ENCODE peak calls at places on chromosomes 1 and 21, in ten cellular contexts. One of them, this sample, is unnamed.

GRCh38 chr1:107664882-107665871 is 299.8 kb downstream of the VAV3 start:
- DNase-seq in T-helper 2 cell: no peak
- DNase-seq in MCF 10A: no peak
- DNase-seq in NCI-H446: no peak
- DNase-seq in stimulated activated CD4-positive, alpha-beta T cell treated with anti-CD3 and anti-CD28 coated beads, Interleukin-12 subunit alpha, Interleukin-12 subunit beta, amount 100 ng/mL, for 48 hours: no peak
- DNase-seq in T-helper 9 cell: no peak
- DNase-seq in foreskin melanocyte: peak
- DNase-seq in COR-L47: no peak
- DNase-seq in activated T-helper 2 cell treated with anti-CD3 and anti-CD28 coated beads, Interferon-gamma antibody, Interleukin-2, Interleukin-4, amounts not matched to agents 10 μg/mL and 5 μg/mL and 100 μg/mL, durations not matched to agents 14 hours and 24 hours and 36 hours: no peak
- DNase-seq in amniotic stem cell: no peak
- DNase-seq in this sample: no peak

GRCh38 chr1:27360159-27361043 is 6.4 kb downstream of the MAP3K6 start:
- DNase-seq in activated T-helper 2 cell treated with anti-CD3 and anti-CD28 coated beads, Interferon-gamma antibody, Interleukin-2, Interleukin-4, amounts not matched to agents 10 μg/mL and 5 μg/mL and 100 μg/mL, durations not matched to agents 14 hours and 24 hours and 36 hours: no peak
- DNase-seq in MCF 10A: no peak
- DNase-seq in amniotic stem cell: no peak
- DNase-seq in stimulated activated CD4-positive, alpha-beta T cell treated with anti-CD3 and anti-CD28 coated beads, Interleukin-12 subunit alpha, Interleukin-12 subunit beta, amount 100 ng/mL, for 48 hours: no peak
- DNase-seq in foreskin melanocyte: no peak
- DNase-seq in T-helper 9 cell: peak
- DNase-seq in NCI-H446: no peak
- DNase-seq in COR-L47: no peak
- DNase-seq in T-helper 2 cell: peak
- DNase-seq in this sample: no peak

GRCh38 chr1:5637171-5637570 is 355.1 kb downstream of the NPHP4 start:
- DNase-seq in NCI-H446: peak
- DNase-seq in stimulated activated CD4-positive, alpha-beta T cell treated with anti-CD3 and anti-CD28 coated beads, Interleukin-12 subunit alpha, Interleukin-12 subunit beta, amount 100 ng/mL, for 48 hours: no peak
- DNase-seq in MCF 10A: peak
- DNase-seq in COR-L47: peak
- DNase-seq in foreskin melanocyte: peak
- DNase-seq in amniotic stem cell: no peak
- DNase-seq in T-helper 9 cell: peak
- DNase-seq in activated T-helper 2 cell treated with anti-CD3 and anti-CD28 coated beads, Interferon-gamma antibody, Interleukin-2, Interleukin-4, amounts not matched to agents 10 μg/mL and 5 μg/mL and 100 μg/mL, durations not matched to agents 14 hours and 24 hours and 36 hours: no peak
- DNase-seq in T-helper 2 cell: peak
- DNase-seq in this sample: peak

GRCh38 chr1:15574741-15575140 is 10.1 kb downstream of the AGMAT start:
- DNase-seq in stimulated activated CD4-positive, alpha-beta T cell treated with anti-CD3 and anti-CD28 coated beads, Interleukin-12 subunit alpha, Interleukin-12 subunit beta, amount 100 ng/mL, for 48 hours: no peak
- DNase-seq in foreskin melanocyte: no peak
- DNase-seq in T-helper 9 cell: no peak
- DNase-seq in activated T-helper 2 cell treated with anti-CD3 and anti-CD28 coated beads, Interferon-gamma antibody, Interleukin-2, Interleukin-4, amounts not matched to agents 10 μg/mL and 5 μg/mL and 100 μg/mL, durations not matched to agents 14 hours and 24 hours and 36 hours: no peak
- DNase-seq in MCF 10A: no peak
- DNase-seq in T-helper 2 cell: no peak
- DNase-seq in amniotic stem cell: no peak
- DNase-seq in NCI-H446: no peak
- DNase-seq in COR-L47: no peak
- DNase-seq in this sample: no peak

GRCh38 chr1:79638382-79638781 is 631.9 kb upstream of the ADGRL4 start:
- DNase-seq in COR-L47: no peak
- DNase-seq in stimulated activated CD4-positive, alpha-beta T cell treated with anti-CD3 and anti-CD28 coated beads, Interleukin-12 subunit alpha, Interleukin-12 subunit beta, amount 100 ng/mL, for 48 hours: no peak
- DNase-seq in foreskin melanocyte: no peak
- DNase-seq in activated T-helper 2 cell treated with anti-CD3 and anti-CD28 coated beads, Interferon-gamma antibody, Interleukin-2, Interleukin-4, amounts not matched to agents 10 μg/mL and 5 μg/mL and 100 μg/mL, durations not matched to agents 14 hours and 24 hours and 36 hours: no peak
- DNase-seq in T-helper 2 cell: no peak
- DNase-seq in MCF 10A: no peak
- DNase-seq in NCI-H446: no peak
- DNase-seq in amniotic stem cell: no peak
- DNase-seq in T-helper 9 cell: no peak
- DNase-seq in this sample: no peak

GRCh38 chr1:78004719-78005346 is at the start of gene DNAJB4:
- DNase-seq in foreskin melanocyte: peak
- DNase-seq in COR-L47: no peak
- DNase-seq in amniotic stem cell: peak
- DNase-seq in T-helper 9 cell: peak
- DNase-seq in stimulated activated CD4-positive, alpha-beta T cell treated with anti-CD3 and anti-CD28 coated beads, Interleukin-12 subunit alpha, Interleukin-12 subunit beta, amount 100 ng/mL, for 48 hours: peak
- DNase-seq in NCI-H446: peak
- DNase-seq in T-helper 2 cell: peak
- DNase-seq in activated T-helper 2 cell treated with anti-CD3 and anti-CD28 coated beads, Interferon-gamma antibody, Interleukin-2, Interleukin-4, amounts not matched to agents 10 μg/mL and 5 μg/mL and 100 μg/mL, durations not matched to agents 14 hours and 24 hours and 36 hours: peak
- DNase-seq in MCF 10A: peak
- DNase-seq in this sample: peak

GRCh38 chr1:69409731-69410456 is 157.8 kb upstream of the LRRC7 start:
- DNase-seq in stimulated activated CD4-positive, alpha-beta T cell treated with anti-CD3 and anti-CD28 coated beads, Interleukin-12 subunit alpha, Interleukin-12 subunit beta, amount 100 ng/mL, for 48 hours: no peak
- DNase-seq in foreskin melanocyte: no peak
- DNase-seq in activated T-helper 2 cell treated with anti-CD3 and anti-CD28 coated beads, Interferon-gamma antibody, Interleukin-2, Interleukin-4, amounts not matched to agents 10 μg/mL and 5 μg/mL and 100 μg/mL, durations not matched to agents 14 hours and 24 hours and 36 hours: no peak
- DNase-seq in NCI-H446: no peak
- DNase-seq in MCF 10A: no peak
- DNase-seq in T-helper 2 cell: no peak
- DNase-seq in T-helper 9 cell: no peak
- DNase-seq in amniotic stem cell: no peak
- DNase-seq in COR-L47: no peak
- DNase-seq in this sample: no peak

GRCh38 chr1:6956488-6957159 is 171.4 kb downstream of the CAMTA1 start:
- DNase-seq in stimulated activated CD4-positive, alpha-beta T cell treated with anti-CD3 and anti-CD28 coated beads, Interleukin-12 subunit alpha, Interleukin-12 subunit beta, amount 100 ng/mL, for 48 hours: no peak
- DNase-seq in activated T-helper 2 cell treated with anti-CD3 and anti-CD28 coated beads, Interferon-gamma antibody, Interleukin-2, Interleukin-4, amounts not matched to agents 10 μg/mL and 5 μg/mL and 100 μg/mL, durations not matched to agents 14 hours and 24 hours and 36 hours: no peak
- DNase-seq in amniotic stem cell: no peak
- DNase-seq in MCF 10A: no peak
- DNase-seq in T-helper 2 cell: no peak
- DNase-seq in T-helper 9 cell: no peak
- DNase-seq in foreskin melanocyte: peak
- DNase-seq in COR-L47: no peak
- DNase-seq in NCI-H446: no peak
- DNase-seq in this sample: no peak

GRCh38 chr1:30042438-30043147 is 680.8 kb downstream of the MATN1 start:
- DNase-seq in amniotic stem cell: no peak
- DNase-seq in foreskin melanocyte: no peak
- DNase-seq in T-helper 9 cell: no peak
- DNase-seq in activated T-helper 2 cell treated with anti-CD3 and anti-CD28 coated beads, Interferon-gamma antibody, Interleukin-2, Interleukin-4, amounts not matched to agents 10 μg/mL and 5 μg/mL and 100 μg/mL, durations not matched to agents 14 hours and 24 hours and 36 hours: no peak
- DNase-seq in MCF 10A: no peak
- DNase-seq in stimulated activated CD4-positive, alpha-beta T cell treated with anti-CD3 and anti-CD28 coated beads, Interleukin-12 subunit alpha, Interleukin-12 subunit beta, amount 100 ng/mL, for 48 hours: no peak
- DNase-seq in COR-L47: no peak
- DNase-seq in NCI-H446: no peak
- DNase-seq in T-helper 2 cell: no peak
- DNase-seq in this sample: no peak

GRCh38 chr1:202439308-202439707 is 90.8 kb downstream of the PPP1R12B start:
- DNase-seq in MCF 10A: no peak
- DNase-seq in T-helper 2 cell: no peak
- DNase-seq in NCI-H446: no peak
- DNase-seq in stimulated activated CD4-positive, alpha-beta T cell treated with anti-CD3 and anti-CD28 coated beads, Interleukin-12 subunit alpha, Interleukin-12 subunit beta, amount 100 ng/mL, for 48 hours: no peak
- DNase-seq in T-helper 9 cell: no peak
- DNase-seq in amniotic stem cell: no peak
- DNase-seq in COR-L47: no peak
- DNase-seq in foreskin melanocyte: no peak
- DNase-seq in activated T-helper 2 cell treated with anti-CD3 and anti-CD28 coated beads, Interferon-gamma antibody, Interleukin-2, Interleukin-4, amounts not matched to agents 10 μg/mL and 5 μg/mL and 100 μg/mL, durations not matched to agents 14 hours and 24 hours and 36 hours: no peak
- DNase-seq in this sample: no peak

GRCh38 chr1:40844079-40844478 is 18.1 kb downstream of the CITED4 start:
- DNase-seq in activated T-helper 2 cell treated with anti-CD3 and anti-CD28 coated beads, Interferon-gamma antibody, Interleukin-2, Interleukin-4, amounts not matched to agents 10 μg/mL and 5 μg/mL and 100 μg/mL, durations not matched to agents 14 hours and 24 hours and 36 hours: no peak
- DNase-seq in MCF 10A: no peak
- DNase-seq in T-helper 9 cell: no peak
- DNase-seq in NCI-H446: no peak
- DNase-seq in stimulated activated CD4-positive, alpha-beta T cell treated with anti-CD3 and anti-CD28 coated beads, Interleukin-12 subunit alpha, Interleukin-12 subunit beta, amount 100 ng/mL, for 48 hours: no peak
- DNase-seq in T-helper 2 cell: no peak
- DNase-seq in COR-L47: no peak
- DNase-seq in foreskin melanocyte: no peak
- DNase-seq in amniotic stem cell: no peak
- DNase-seq in this sample: no peak

GRCh38 chr1:174036798-174037197 is 14.6 kb upstream of the RC3H1 start:
- DNase-seq in foreskin melanocyte: no peak
- DNase-seq in NCI-H446: no peak
- DNase-seq in T-helper 2 cell: no peak
- DNase-seq in amniotic stem cell: no peak
- DNase-seq in MCF 10A: no peak
- DNase-seq in activated T-helper 2 cell treated with anti-CD3 and anti-CD28 coated beads, Interferon-gamma antibody, Interleukin-2, Interleukin-4, amounts not matched to agents 10 μg/mL and 5 μg/mL and 100 μg/mL, durations not matched to agents 14 hours and 24 hours and 36 hours: no peak
- DNase-seq in COR-L47: no peak
- DNase-seq in stimulated activated CD4-positive, alpha-beta T cell treated with anti-CD3 and anti-CD28 coated beads, Interleukin-12 subunit alpha, Interleukin-12 subunit beta, amount 100 ng/mL, for 48 hours: no peak
- DNase-seq in T-helper 9 cell: no peak
- DNase-seq in this sample: no peak

GRCh38 chr1:220902916-220903315 is 23.7 kb downstream of the HLX start:
- DNase-seq in foreskin melanocyte: no peak
- DNase-seq in MCF 10A: peak
- DNase-seq in stimulated activated CD4-positive, alpha-beta T cell treated with anti-CD3 and anti-CD28 coated beads, Interleukin-12 subunit alpha, Interleukin-12 subunit beta, amount 100 ng/mL, for 48 hours: no peak
- DNase-seq in COR-L47: no peak
- DNase-seq in activated T-helper 2 cell treated with anti-CD3 and anti-CD28 coated beads, Interferon-gamma antibody, Interleukin-2, Interleukin-4, amounts not matched to agents 10 μg/mL and 5 μg/mL and 100 μg/mL, durations not matched to agents 14 hours and 24 hours and 36 hours: no peak
- DNase-seq in NCI-H446: no peak
- DNase-seq in amniotic stem cell: no peak
- DNase-seq in T-helper 2 cell: no peak
- DNase-seq in T-helper 9 cell: no peak
- DNase-seq in this sample: no peak

GRCh38 chr1:114323959-114324825 is 170.5 kb upstream of the SYT6 start:
- DNase-seq in MCF 10A: no peak
- DNase-seq in COR-L47: no peak
- DNase-seq in activated T-helper 2 cell treated with anti-CD3 and anti-CD28 coated beads, Interferon-gamma antibody, Interleukin-2, Interleukin-4, amounts not matched to agents 10 μg/mL and 5 μg/mL and 100 μg/mL, durations not matched to agents 14 hours and 24 hours and 36 hours: no peak
- DNase-seq in T-helper 9 cell: no peak
- DNase-seq in foreskin melanocyte: no peak
- DNase-seq in amniotic stem cell: no peak
- DNase-seq in stimulated activated CD4-positive, alpha-beta T cell treated with anti-CD3 and anti-CD28 coated beads, Interleukin-12 subunit alpha, Interleukin-12 subunit beta, amount 100 ng/mL, for 48 hours: no peak
- DNase-seq in NCI-H446: no peak
- DNase-seq in T-helper 2 cell: no peak
- DNase-seq in this sample: no peak

GRCh38 chr21:39094847-39095525 is 88.3 kb downstream of the PSMG1 start:
- DNase-seq in activated T-helper 2 cell treated with anti-CD3 and anti-CD28 coated beads, Interferon-gamma antibody, Interleukin-2, Interleukin-4, amounts not matched to agents 10 μg/mL and 5 μg/mL and 100 μg/mL, durations not matched to agents 14 hours and 24 hours and 36 hours: no peak
- DNase-seq in T-helper 2 cell: no peak
- DNase-seq in amniotic stem cell: no peak
- DNase-seq in foreskin melanocyte: no peak
- DNase-seq in COR-L47: no peak
- DNase-seq in T-helper 9 cell: no peak
- DNase-seq in NCI-H446: no peak
- DNase-seq in MCF 10A: no peak
- DNase-seq in stimulated activated CD4-positive, alpha-beta T cell treated with anti-CD3 and anti-CD28 coated beads, Interleukin-12 subunit alpha, Interleukin-12 subunit beta, amount 100 ng/mL, for 48 hours: no peak
- DNase-seq in this sample: no peak

GRCh38 chr21:27158967-27159366 is 192.1 kb upstream of the ADAMTS5 start:
- DNase-seq in T-helper 2 cell: no peak
- DNase-seq in COR-L47: no peak
- DNase-seq in MCF 10A: no peak
- DNase-seq in activated T-helper 2 cell treated with anti-CD3 and anti-CD28 coated beads, Interferon-gamma antibody, Interleukin-2, Interleukin-4, amounts not matched to agents 10 μg/mL and 5 μg/mL and 100 μg/mL, durations not matched to agents 14 hours and 24 hours and 36 hours: no peak
- DNase-seq in NCI-H446: peak
- DNase-seq in stimulated activated CD4-positive, alpha-beta T cell treated with anti-CD3 and anti-CD28 coated beads, Interleukin-12 subunit alpha, Interleukin-12 subunit beta, amount 100 ng/mL, for 48 hours: no peak
- DNase-seq in foreskin melanocyte: no peak
- DNase-seq in amniotic stem cell: no peak
- DNase-seq in T-helper 9 cell: no peak
- DNase-seq in this sample: no peak

GRCh38 chr1:167061073-167061464 is 29.1 kb downstream of the GPA33 start:
- DNase-seq in foreskin melanocyte: no peak
- DNase-seq in activated T-helper 2 cell treated with anti-CD3 and anti-CD28 coated beads, Interferon-gamma antibody, Interleukin-2, Interleukin-4, amounts not matched to agents 10 μg/mL and 5 μg/mL and 100 μg/mL, durations not matched to agents 14 hours and 24 hours and 36 hours: no peak
- DNase-seq in T-helper 2 cell: no peak
- DNase-seq in COR-L47: no peak
- DNase-seq in stimulated activated CD4-positive, alpha-beta T cell treated with anti-CD3 and anti-CD28 coated beads, Interleukin-12 subunit alpha, Interleukin-12 subunit beta, amount 100 ng/mL, for 48 hours: no peak
- DNase-seq in amniotic stem cell: no peak
- DNase-seq in NCI-H446: no peak
- DNase-seq in MCF 10A: no peak
- DNase-seq in T-helper 9 cell: no peak
- DNase-seq in this sample: no peak

GRCh38 chr1:59215766-59216291 is 81.1 kb upstream of the FGGY start:
- DNase-seq in NCI-H446: no peak
- DNase-seq in T-helper 2 cell: no peak
- DNase-seq in COR-L47: no peak
- DNase-seq in foreskin melanocyte: no peak
- DNase-seq in stimulated activated CD4-positive, alpha-beta T cell treated with anti-CD3 and anti-CD28 coated beads, Interleukin-12 subunit alpha, Interleukin-12 subunit beta, amount 100 ng/mL, for 48 hours: no peak
- DNase-seq in T-helper 9 cell: no peak
- DNase-seq in amniotic stem cell: no peak
- DNase-seq in MCF 10A: peak
- DNase-seq in activated T-helper 2 cell treated with anti-CD3 and anti-CD28 coated beads, Interferon-gamma antibody, Interleukin-2, Interleukin-4, amounts not matched to agents 10 μg/mL and 5 μg/mL and 100 μg/mL, durations not matched to agents 14 hours and 24 hours and 36 hours: no peak
- DNase-seq in this sample: no peak

GRCh38 chr1:235650341-235651169 is 971 bp upstream of the GNG4 start:
- DNase-seq in NCI-H446: no peak
- DNase-seq in amniotic stem cell: no peak
- DNase-seq in activated T-helper 2 cell treated with anti-CD3 and anti-CD28 coated beads, Interferon-gamma antibody, Interleukin-2, Interleukin-4, amounts not matched to agents 10 μg/mL and 5 μg/mL and 100 μg/mL, durations not matched to agents 14 hours and 24 hours and 36 hours: no peak
- DNase-seq in foreskin melanocyte: no peak
- DNase-seq in T-helper 9 cell: no peak
- DNase-seq in T-helper 2 cell: no peak
- DNase-seq in MCF 10A: no peak
- DNase-seq in COR-L47: no peak
- DNase-seq in stimulated activated CD4-positive, alpha-beta T cell treated with anti-CD3 and anti-CD28 coated beads, Interleukin-12 subunit alpha, Interleukin-12 subunit beta, amount 100 ng/mL, for 48 hours: no peak
- DNase-seq in this sample: no peak

GRCh38 chr1:170032531-170033295 is 41.8 kb downstream of the KIFAP3 start:
- DNase-seq in foreskin melanocyte: no peak
- DNase-seq in COR-L47: no peak
- DNase-seq in T-helper 2 cell: no peak
- DNase-seq in T-helper 9 cell: no peak
- DNase-seq in activated T-helper 2 cell treated with anti-CD3 and anti-CD28 coated beads, Interferon-gamma antibody, Interleukin-2, Interleukin-4, amounts not matched to agents 10 μg/mL and 5 μg/mL and 100 μg/mL, durations not matched to agents 14 hours and 24 hours and 36 hours: no peak
- DNase-seq in amniotic stem cell: peak
- DNase-seq in MCF 10A: peak
- DNase-seq in stimulated activated CD4-positive, alpha-beta T cell treated with anti-CD3 and anti-CD28 coated beads, Interleukin-12 subunit alpha, Interleukin-12 subunit beta, amount 100 ng/mL, for 48 hours: no peak
- DNase-seq in NCI-H446: no peak
- DNase-seq in this sample: no peak

GRCh38 chr1:107953551-107953950 is 11.4 kb downstream of the VAV3 start:
- DNase-seq in amniotic stem cell: no peak
- DNase-seq in T-helper 9 cell: no peak
- DNase-seq in stimulated activated CD4-positive, alpha-beta T cell treated with anti-CD3 and anti-CD28 coated beads, Interleukin-12 subunit alpha, Interleukin-12 subunit beta, amount 100 ng/mL, for 48 hours: no peak
- DNase-seq in NCI-H446: peak
- DNase-seq in activated T-helper 2 cell treated with anti-CD3 and anti-CD28 coated beads, Interferon-gamma antibody, Interleukin-2, Interleukin-4, amounts not matched to agents 10 μg/mL and 5 μg/mL and 100 μg/mL, durations not matched to agents 14 hours and 24 hours and 36 hours: no peak
- DNase-seq in COR-L47: no peak
- DNase-seq in T-helper 2 cell: no peak
- DNase-seq in foreskin melanocyte: no peak
- DNase-seq in MCF 10A: no peak
- DNase-seq in this sample: no peak

GRCh38 chr1:48470506-48470905 is 1.5 kb downstream of the SPATA6 start:
- DNase-seq in T-helper 9 cell: no peak
- DNase-seq in NCI-H446: no peak
- DNase-seq in stimulated activated CD4-positive, alpha-beta T cell treated with anti-CD3 and anti-CD28 coated beads, Interleukin-12 subunit alpha, Interleukin-12 subunit beta, amount 100 ng/mL, for 48 hours: no peak
- DNase-seq in foreskin melanocyte: peak
- DNase-seq in activated T-helper 2 cell treated with anti-CD3 and anti-CD28 coated beads, Interferon-gamma antibody, Interleukin-2, Interleukin-4, amounts not matched to agents 10 μg/mL and 5 μg/mL and 100 μg/mL, durations not matched to agents 14 hours and 24 hours and 36 hours: no peak
- DNase-seq in MCF 10A: no peak
- DNase-seq in COR-L47: no peak
- DNase-seq in amniotic stem cell: no peak
- DNase-seq in T-helper 2 cell: no peak
- DNase-seq in this sample: no peak

GRCh38 chr1:53560572-53561487 is 101.6 kb downstream of the DMRTB1 start:
- DNase-seq in amniotic stem cell: no peak
- DNase-seq in NCI-H446: no peak
- DNase-seq in activated T-helper 2 cell treated with anti-CD3 and anti-CD28 coated beads, Interferon-gamma antibody, Interleukin-2, Interleukin-4, amounts not matched to agents 10 μg/mL and 5 μg/mL and 100 μg/mL, durations not matched to agents 14 hours and 24 hours and 36 hours: no peak
- DNase-seq in stimulated activated CD4-positive, alpha-beta T cell treated with anti-CD3 and anti-CD28 coated beads, Interleukin-12 subunit alpha, Interleukin-12 subunit beta, amount 100 ng/mL, for 48 hours: no peak
- DNase-seq in MCF 10A: no peak
- DNase-seq in T-helper 9 cell: no peak
- DNase-seq in COR-L47: no peak
- DNase-seq in T-helper 2 cell: no peak
- DNase-seq in foreskin melanocyte: no peak
- DNase-seq in this sample: no peak

GRCh38 chr1:34865573-34865972 is 6.0 kb upstream of the SMIM12 start:
- DNase-seq in amniotic stem cell: no peak
- DNase-seq in T-helper 2 cell: no peak
- DNase-seq in NCI-H446: no peak
- DNase-seq in MCF 10A: no peak
- DNase-seq in activated T-helper 2 cell treated with anti-CD3 and anti-CD28 coated beads, Interferon-gamma antibody, Interleukin-2, Interleukin-4, amounts not matched to agents 10 μg/mL and 5 μg/mL and 100 μg/mL, durations not matched to agents 14 hours and 24 hours and 36 hours: no peak
- DNase-seq in T-helper 9 cell: no peak
- DNase-seq in foreskin melanocyte: no peak
- DNase-seq in stimulated activated CD4-positive, alpha-beta T cell treated with anti-CD3 and anti-CD28 coated beads, Interleukin-12 subunit alpha, Interleukin-12 subunit beta, amount 100 ng/mL, for 48 hours: no peak
- DNase-seq in COR-L47: no peak
- DNase-seq in this sample: no peak

GRCh38 chr1:70990460-70991253 is 57.0 kb downstream of the PTGER3 start:
- DNase-seq in COR-L47: peak
- DNase-seq in stimulated activated CD4-positive, alpha-beta T cell treated with anti-CD3 and anti-CD28 coated beads, Interleukin-12 subunit alpha, Interleukin-12 subunit beta, amount 100 ng/mL, for 48 hours: no peak
- DNase-seq in MCF 10A: no peak
- DNase-seq in NCI-H446: no peak
- DNase-seq in amniotic stem cell: no peak
- DNase-seq in foreskin melanocyte: no peak
- DNase-seq in T-helper 9 cell: no peak
- DNase-seq in activated T-helper 2 cell treated with anti-CD3 and anti-CD28 coated beads, Interferon-gamma antibody, Interleukin-2, Interleukin-4, amounts not matched to agents 10 μg/mL and 5 μg/mL and 100 μg/mL, durations not matched to agents 14 hours and 24 hours and 36 hours: no peak
- DNase-seq in T-helper 2 cell: no peak
- DNase-seq in this sample: no peak

GRCh38 chr1:158153179-158153578 is 27.5 kb upstream of the CD1D start:
- DNase-seq in MCF 10A: no peak
- DNase-seq in amniotic stem cell: no peak
- DNase-seq in activated T-helper 2 cell treated with anti-CD3 and anti-CD28 coated beads, Interferon-gamma antibody, Interleukin-2, Interleukin-4, amounts not matched to agents 10 μg/mL and 5 μg/mL and 100 μg/mL, durations not matched to agents 14 hours and 24 hours and 36 hours: no peak
- DNase-seq in T-helper 2 cell: no peak
- DNase-seq in NCI-H446: no peak
- DNase-seq in foreskin melanocyte: peak
- DNase-seq in COR-L47: no peak
- DNase-seq in T-helper 9 cell: no peak
- DNase-seq in stimulated activated CD4-positive, alpha-beta T cell treated with anti-CD3 and anti-CD28 coated beads, Interleukin-12 subunit alpha, Interleukin-12 subunit beta, amount 100 ng/mL, for 48 hours: no peak
- DNase-seq in this sample: no peak

GRCh38 chr1:109993885-109994284 is 9.3 kb downstream of the AHCYL1 start:
- DNase-seq in foreskin melanocyte: no peak
- DNase-seq in COR-L47: no peak
- DNase-seq in T-helper 2 cell: no peak
- DNase-seq in stimulated activated CD4-positive, alpha-beta T cell treated with anti-CD3 and anti-CD28 coated beads, Interleukin-12 subunit alpha, Interleukin-12 subunit beta, amount 100 ng/mL, for 48 hours: no peak
- DNase-seq in MCF 10A: peak
- DNase-seq in NCI-H446: peak
- DNase-seq in amniotic stem cell: no peak
- DNase-seq in T-helper 9 cell: no peak
- DNase-seq in activated T-helper 2 cell treated with anti-CD3 and anti-CD28 coated beads, Interferon-gamma antibody, Interleukin-2, Interleukin-4, amounts not matched to agents 10 μg/mL and 5 μg/mL and 100 μg/mL, durations not matched to agents 14 hours and 24 hours and 36 hours: no peak
- DNase-seq in this sample: no peak

GRCh38 chr1:68675336-68675735 is 178.5 kb upstream of the DEPDC1 start:
- DNase-seq in stimulated activated CD4-positive, alpha-beta T cell treated with anti-CD3 and anti-CD28 coated beads, Interleukin-12 subunit alpha, Interleukin-12 subunit beta, amount 100 ng/mL, for 48 hours: no peak
- DNase-seq in T-helper 9 cell: no peak
- DNase-seq in activated T-helper 2 cell treated with anti-CD3 and anti-CD28 coated beads, Interferon-gamma antibody, Interleukin-2, Interleukin-4, amounts not matched to agents 10 μg/mL and 5 μg/mL and 100 μg/mL, durations not matched to agents 14 hours and 24 hours and 36 hours: no peak
- DNase-seq in NCI-H446: no peak
- DNase-seq in amniotic stem cell: no peak
- DNase-seq in MCF 10A: peak
- DNase-seq in T-helper 2 cell: no peak
- DNase-seq in foreskin melanocyte: no peak
- DNase-seq in COR-L47: no peak
- DNase-seq in this sample: no peak